ENCODE peak calls at places on chromosomes 4 and X, in five cellular contexts. K, N, B, R and G are unnamed samples.

GRCh38 chr4:145626623-145626982 is 7.4 kb downstream of the MMAA start:
- DNase-seq in R (no peak), K (no peak), B (no peak), N (no peak), G (no peak)

GRCh38 chr4:95248713-95249401 is 299.9 kb downstream of the UNC5C start:
- DNase-seq in B (no peak), K (no peak), R (no peak), N (no peak), G (no peak)

GRCh38 chr4:33696066-33696465 is 2548.2 kb downstream of the ARAP2 start:
- DNase-seq in K (no peak), N (no peak), B (no peak), R (no peak), G (no peak)

GRCh38 chr4:20017439-20017838 is 234.3 kb upstream of the SLIT2 start:
- DNase-seq in R (no peak), N (no peak), B (no peak), K (no peak), G (no peak)

GRCh38 chr4:20859097-20859781 is 159.0 kb downstream of the PACRGL start:
- DNase-seq in K (no peak), R (no peak), B (no peak), N (no peak), G (no peak)

GRCh38 chrX:65610040-65610439 is 57.4 kb upstream of the MSN start:
- DNase-seq in B (no peak), R (no peak), N (no peak), K (no peak), G (no peak)

GRCh38 chrX:71998836-71999509 is 88.3 kb downstream of the NHSL2 start:
- DNase-seq in N (no peak), R (no peak), B (no peak), K (peak; percentile 38), G (no peak)

GRCh38 chr4:87758278-87758677 is 41.1 kb upstream of the IBSP start:
- DNase-seq in K (no peak), B (no peak), R (no peak), N (no peak), G (no peak)

GRCh38 chr4:7910721-7911015 is 29.0 kb downstream of the AFAP1 start:
- DNase-seq in R (no peak), B (no peak), K (no peak), N (no peak), G (no peak)

GRCh38 chr4:176438401-176438800 is 118.6 kb downstream of the SPCS3 start:
- DNase-seq in R (no peak), N (no peak), B (no peak), K (no peak), G (no peak)

GRCh38 chrX:1589356-1590130 is 1.9 kb upstream of the AKAP17A start:
- DNase-seq in B (no peak), K (no peak), N (no peak), R (no peak), G (no peak)

GRCh38 chr4:174274436-174274835 is 9.0 kb downstream of the FBXO8 start:
- DNase-seq in B (no peak), K (no peak), R (no peak), N (no peak), G (no peak)

GRCh38 chr4:74418063-74418670 is 26.8 kb upstream of the AREG start:
- DNase-seq in K (no peak), N (no peak), R (no peak), B (no peak), G (no peak)

GRCh38 chr4:78735697-78736096 is 40.5 kb upstream of the BMP2K start:
- DNase-seq in N (no peak), R (no peak), B (no peak), K (no peak), G (no peak)

GRCh38 chrX:48521353-48522243 is at the start of gene EBP:
- DNase-seq in K (peak; percentile 92), B (peak; percentile 83), N (peak; percentile 80), R (peak; percentile 90), G (peak; percentile 93)

GRCh38 chr4:82865592-82865991 is 25.4 kb downstream of the SEC31A start:
- DNase-seq in B (no peak), R (no peak), N (no peak), K (no peak), G (no peak)

GRCh38 chrX:71070531-71070930 is 2.4 kb upstream of the SNX12 start:
- DNase-seq in B (no peak), N (no peak), R (no peak), K (no peak), G (no peak)

GRCh38 chrX:15714529-15714928 is 23.5 kb upstream of the CA5B start:
- DNase-seq in N (no peak), R (no peak), K (no peak), B (no peak), G (no peak)

GRCh38 chrX:136868283-136869055 is 12.1 kb downstream of the RBMX start:
- DNase-seq in B (no peak), K (no peak), R (no peak), N (no peak), G (no peak)

GRCh38 chr4:22607382-22607781 is 85.4 kb upstream of the GBA3 start:
- DNase-seq in B (no peak), N (no peak), K (peak; percentile 61), R (no peak), G (peak; percentile 71)

GRCh38 chr4:128812360-128812958 is 3.0 kb downstream of the JADE1 start:
- DNase-seq in K (peak; percentile 35), B (no peak), N (peak; percentile 36), R (no peak), G (peak; percentile 81)

GRCh38 chr4:82797048-82797590 is 1.5 kb downstream of the SCD5 start:
- DNase-seq in N (no peak), R (no peak), B (no peak), K (no peak), G (no peak)

GRCh38 chrX:11953615-11954014 is 184.7 kb upstream of the FRMPD4 start:
- DNase-seq in N (no peak), B (no peak), R (no peak), K (no peak), G (no peak)

GRCh38 chrX:40933132-40934078 is 151.8 kb upstream of the USP9X start:
- DNase-seq in B (peak; percentile 31), N (no peak), K (no peak), R (no peak), G (no peak)

GRCh38 chrX:43970528-43970927 is 2.7 kb downstream of the NDP start:
- DNase-seq in R (no peak), N (no peak), K (no peak), B (no peak), G (no peak)

GRCh38 chr4:40576651-40577480 is 52.8 kb downstream of the RBM47 start:
- DNase-seq in K (peak; percentile 85), R (peak; percentile 65), N (no peak), B (peak; percentile 82), G (peak; percentile 83)

GRCh38 chrX:37380920-37381319 is 31.8 kb downstream of the PRRG1 start:
- DNase-seq in R (no peak), B (no peak), K (no peak), N (no peak), G (no peak)

GRCh38 chr4:26583538-26583864 is 383 bp upstream of the TBC1D19 start:
- DNase-seq in R (no peak), N (no peak), B (no peak), K (no peak), G (no peak)

GRCh38 chr4:17030543-17030942 is 132.1 kb upstream of the LDB2 start:
- DNase-seq in R (no peak), B (no peak), N (no peak), K (no peak), G (no peak)

GRCh38 chrX:97446298-97446882 is 562.7 kb downstream of the RPA4 start:
- DNase-seq in B (no peak), N (no peak), R (no peak), K (no peak), G (no peak)

GRCh38 chr4:144831971-144832370 is 186.0 kb downstream of the HHIP start:
- DNase-seq in B (no peak), K (no peak), N (no peak), R (no peak), G (no peak)

GRCh38 chr4:115515379-115516171 is 402.2 kb upstream of the NDST4 start:
- DNase-seq in R (no peak), K (no peak), B (peak; percentile 32), N (peak; percentile 1), G (no peak)

GRCh38 chrX:121570072-121570841 is 522.8 kb downstream of the GLUD2 start:
- DNase-seq in R (no peak), N (no peak), K (no peak), B (no peak), G (no peak)

GRCh38 chrX:122866527-122866926 is 317.6 kb upstream of the GRIA3 start:
- DNase-seq in N (no peak), K (no peak), B (no peak), R (no peak), G (no peak)

GRCh38 chr4:169272265-169272886 is 1.6 kb upstream of the SH3RF1 start:
- DNase-seq in N (no peak), K (no peak), B (peak; percentile 72), R (no peak), G (no peak)

GRCh38 chr4:169268951-169269781 is 1.6 kb downstream of the SH3RF1 start:
- DNase-seq in N (no peak), K (no peak), B (no peak), R (no peak), G (no peak)

GRCh38 chr4:169270156-169270809 is 473 bp downstream of the SH3RF1 start:
- DNase-seq in B (no peak), K (peak; percentile 71), N (peak; percentile 63), R (no peak), G (peak; percentile 70)

GRCh38 chr4:169271692-169272007 is 894 bp upstream of the SH3RF1 start:
- DNase-seq in R (no peak), B (no peak), N (no peak), K (no peak), G (no peak)

GRCh38 chr4:169270810-169271691 is at the start of gene SH3RF1:
- DNase-seq in R (peak; percentile 86), N (peak; percentile 63), B (no peak), K (peak; percentile 90), G (peak; percentile 95)
- TF ChIP-seq POLR2AphosphoS5 in R (peak; percentile 15), N (peak; percentile 45), B (peak; percentile 41), K (peak; percentile 89), G (peak; percentile 77)

GRCh38 chr4:119501740-119502139 is 126.9 kb downstream of the PDE5A start:
- DNase-seq in N (no peak), R (no peak), K (no peak), B (no peak), G (no peak)

GRCh38 chr4:119493419-119493818 is 135.2 kb downstream of the PDE5A start:
- DNase-seq in R (no peak), B (no peak), K (no peak), N (no peak), G (no peak)

GRCh38 chr4:119498520-119498919 is 130.1 kb downstream of the PDE5A start:
- DNase-seq in N (no peak), K (no peak), B (no peak), R (no peak), G (peak; percentile 75)
- TF ChIP-seq POLR2A in N (no peak), K (no peak), B (no peak), R (no peak), G (no peak)

GRCh38 chr4:166341992-166342391 is 469.0 kb downstream of the TLL1 start:
- DNase-seq in K (no peak), N (no peak), B (no peak), R (no peak), G (no peak)
- TF ChIP-seq POLR2AphosphoS5 in K (no peak), N (no peak), B (no peak), R (no peak), G (no peak)

GRCh38 chrX:125137521-125137920 is 182.2 kb upstream of the TEX13C start:
- DNase-seq in B (no peak), K (no peak), N (no peak), R (no peak), G (no peak)

GRCh38 chrX:125131146-125131545 is 188.5 kb upstream of the TEX13C start:
- DNase-seq in N (no peak), K (no peak), R (no peak), B (no peak), G (no peak)

GRCh38 chrX:125132274-125132673 is 187.4 kb upstream of the TEX13C start:
- DNase-seq in R (no peak), K (no peak), B (no peak), N (no peak), G (no peak)
- TF ChIP-seq POLR2A in R (no peak), K (no peak), B (no peak), N (no peak), G (no peak)